ENCODE peak calls at places on chromosomes 4 and X, in six cellular contexts. A is prostate gland, Z is GM12892, Y is H1, C is K562, S is GM23338. H is an unnamed sample.

GRCh38 chr4:156346959-156347385 is 393.3 kb upstream of the CTSO start:
- DNase-seq in A (no peak), Z (no peak), Y (peak), C (no peak), S (peak), H (no peak)

GRCh38 chr4:1604181-1604705 is 79.9 kb downstream of the FAM53A start:
- DNase-seq in A (no peak), Z (no peak), Y (no peak), C (peak), S (no peak), H (no peak)

GRCh38 chr4:110091426-110091825 is 107.0 kb downstream of the ELOVL6 start:
- DNase-seq in A (no peak), Z (no peak), Y (no peak), C (no peak), S (no peak), H (no peak)

GRCh38 chrX:72042860-72043248 is 88.9 kb downstream of the RTL5 start:
- DNase-seq in A (no peak), Z (no peak), Y (no peak), C (no peak), S (no peak), H (no peak)

GRCh38 chrX:31153475-31154047 is 81.7 kb upstream of the FTHL17 start:
- DNase-seq in A (no peak), Z (no peak), Y (no peak), C (no peak), S (no peak), H (no peak)

GRCh38 chr4:19729873-19730735 is 521.6 kb upstream of the SLIT2 start:
- DNase-seq in A (no peak), Z (no peak), Y (no peak), C (no peak), S (no peak), H (no peak)

GRCh38 chr4:181281451-181281850 is 961.8 kb upstream of the TENM3 start:
- DNase-seq in A (no peak), Z (no peak), Y (no peak), C (no peak), S (no peak), H (no peak)

GRCh38 chr4:152243890-152244595 is 291.8 kb downstream of the FBXW7 start:
- DNase-seq in A (no peak), Z (no peak), Y (no peak), C (no peak), S (no peak), H (no peak)

GRCh38 chr4:5747746-5748365 is 36.9 kb downstream of the EVC start:
- DNase-seq in A (no peak), Z (no peak), Y (no peak), C (no peak), S (no peak), H (no peak)

GRCh38 chr4:180330521-180330920 is 1912.7 kb upstream of the TENM3 start:
- DNase-seq in A (no peak), Z (no peak), Y (no peak), C (no peak), S (no peak), H (no peak)

GRCh38 chrX:17846045-17846444 is 15.1 kb downstream of the RAI2 start:
- DNase-seq in A (no peak), Z (no peak), Y (no peak), C (no peak), S (no peak), H (no peak)

GRCh38 chr4:87005690-87006461 is 71.1 kb downstream of the AFF1 start:
- DNase-seq in A (peak), Z (no peak), Y (no peak), C (no peak), S (peak), H (no peak)

GRCh38 chr4:110472583-110473329 is 3.2 kb upstream of the ENPEP start:
- DNase-seq in A (no peak), Z (no peak), Y (peak), C (no peak), S (peak), H (no peak)

GRCh38 chrX:20442597-20442996 is 175.9 kb upstream of the RPS6KA3 start:
- DNase-seq in A (peak), Z (no peak), Y (peak), C (peak), S (peak), H (peak)

GRCh38 chr4:87141428-87141827 is 79.0 kb downstream of the KLHL8 start:
- DNase-seq in A (no peak), Z (no peak), Y (no peak), C (no peak), S (no peak), H (no peak)

GRCh38 chrX:316351-317325 is 2.0 kb downstream of the GTPBP6 start:
- DNase-seq in A (no peak), Z (no peak), Y (no peak), C (no peak), S (no peak), H (no peak)

GRCh38 chr4:52726821-52727580 is 24.2 kb downstream of the ERVMER34-1 start:
- DNase-seq in A (no peak), Z (no peak), Y (no peak), C (no peak), S (no peak), H (no peak)

GRCh38 chr4:102637391-102637790 is 123.4 kb downstream of the MANBA start:
- DNase-seq in A (no peak), Z (no peak), Y (no peak), C (no peak), S (no peak), H (no peak)

GRCh38 chr4:78345237-78345636 is 206.3 kb upstream of the ANXA3 start:
- DNase-seq in A (no peak), Z (no peak), Y (no peak), C (no peak), S (no peak), H (peak)

GRCh38 chr4:122100508-122100907 is 51.6 kb upstream of the BLTP1 start:
- DNase-seq in A (no peak), Z (no peak), Y (no peak), C (no peak), S (peak), H (no peak)

GRCh38 chr4:71683309-71683708 is 100.6 kb downstream of the GC start:
- DNase-seq in A (no peak), Z (no peak), Y (no peak), C (no peak), S (no peak), H (no peak)

GRCh38 chrX:23901805-23902204 is 5.9 kb downstream of the APOO start:
- DNase-seq in A (peak), Z (no peak), Y (no peak), C (peak), S (peak), H (peak)

GRCh38 chr4:149754526-149754925 is 61.1 kb downstream of the IQCM start:
- DNase-seq in A (no peak), Z (no peak), Y (no peak), C (no peak), S (no peak), H (no peak)

GRCh38 chr4:142475663-142476062 is 370.4 kb downstream of the INPP4B start:
- DNase-seq in A (no peak), Z (no peak), Y (no peak), C (no peak), S (no peak), H (no peak)

GRCh38 chr4:142473960-142474338 is 372.2 kb downstream of the INPP4B start:
- DNase-seq in A (no peak), Z (no peak), Y (no peak), C (no peak), S (no peak), H (no peak)

GRCh38 chr4:142480244-142480643 is 365.9 kb downstream of the INPP4B start:
- DNase-seq in A (no peak), Z (no peak), Y (no peak), C (no peak), S (no peak), H (no peak)

GRCh38 chr4:142473218-142473959 is 372.7 kb downstream of the INPP4B start:
- DNase-seq in A (no peak), Z (no peak), Y (no peak), C (no peak), S (no peak), H (no peak)

DNA sequence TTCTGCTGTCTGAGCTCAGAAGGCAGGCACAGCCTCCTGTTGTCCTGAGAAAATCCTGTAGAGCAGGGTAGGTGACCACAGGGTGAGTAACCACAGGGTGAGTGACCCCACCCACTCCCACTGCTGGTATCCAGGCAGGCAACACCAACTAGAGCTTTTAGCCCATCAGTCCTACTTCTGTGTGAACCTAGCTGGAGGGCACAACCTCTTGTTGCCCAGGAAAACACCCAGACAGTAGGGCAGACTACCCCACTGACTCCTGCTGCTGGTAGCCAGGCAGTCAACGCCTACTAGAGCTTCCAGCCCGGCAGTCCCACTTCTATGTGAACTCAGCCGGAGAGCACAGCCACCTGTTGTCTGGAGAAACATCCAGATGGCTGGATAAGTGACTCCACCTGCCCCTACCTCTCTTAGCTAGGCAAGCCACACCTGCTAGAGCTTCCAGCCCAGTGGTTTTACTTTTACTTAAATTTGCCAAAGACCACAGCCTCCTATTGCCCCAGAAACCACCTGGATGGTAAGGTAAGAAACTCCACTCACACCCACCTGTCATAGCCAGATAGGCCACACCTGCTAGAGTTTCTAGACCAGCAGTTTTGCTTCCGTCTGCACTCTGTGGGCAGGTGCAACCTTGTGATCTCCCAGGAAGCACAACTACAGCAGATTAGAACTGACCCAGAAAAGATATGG is 371.6 kb downstream of the INPP4B start:
- DNase-seq in A (no peak), Z (no peak), Y (no peak), C (no peak), S (no peak), H (no peak)
- TF ChIP-seq POLR2AphosphoS5 in A (no peak), Z (no peak), Y (no peak), C (no peak), S (no peak), H (no peak)

GRCh38 chr4:7061815-7062214 is 6.0 kb downstream of the GRPEL1 start:
- DNase-seq in A (no peak), Z (no peak), Y (no peak), C (no peak), S (no peak), H (no peak)

GRCh38 chr4:7062816-7063215 is 5.0 kb downstream of the GRPEL1 start:
- DNase-seq in A (no peak), Z (no peak), Y (no peak), C (no peak), S (no peak), H (no peak)

GRCh38 chr4:7060346-7061150 is 7.3 kb downstream of the GRPEL1 start:
- DNase-seq in A (no peak), Z (no peak), Y (no peak), C (no peak), S (no peak), H (peak)

GRCh38 chr4:7058792-7059191 is 9.1 kb downstream of the GRPEL1 start:
- DNase-seq in A (no peak), Z (no peak), Y (no peak), C (no peak), S (no peak), H (no peak)

DNA sequence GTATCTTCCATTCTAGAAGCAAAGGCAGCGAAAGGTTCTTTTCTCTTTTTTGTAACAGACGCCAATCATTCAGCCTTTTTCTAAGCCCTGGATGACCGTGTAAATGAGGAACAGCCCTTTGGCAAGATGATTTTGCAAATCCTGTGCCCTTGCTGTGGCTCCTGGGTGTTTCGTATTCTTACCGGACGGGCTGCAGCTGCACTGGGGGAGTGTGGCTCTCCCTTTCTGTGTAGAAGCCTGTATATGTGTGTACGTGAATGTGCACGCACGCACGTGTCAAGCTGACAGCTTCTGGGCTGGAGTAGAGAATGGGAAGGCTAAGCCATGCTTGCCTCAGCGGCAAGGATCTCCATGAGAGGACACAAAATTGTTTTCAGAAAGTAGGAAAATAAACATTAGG is 8.2 kb downstream of the GRPEL1 start:
- DNase-seq in A (no peak), Z (no peak), Y (no peak), C (no peak), S (no peak), H (peak)
- TF ChIP-seq POLR2AphosphoS5 in A (no peak), Z (peak), Y (no peak), C (no peak), S (no peak), H (peak)

GRCh38 chr4:37706032-37706431 is 19.9 kb upstream of the RELL1 start:
- DNase-seq in A (no peak), Z (no peak), Y (no peak), C (no peak), S (no peak), H (no peak)
- TF ChIP-seq POLR2AphosphoS5 in A (no peak), Z (no peak), Y (no peak), C (no peak), S (no peak), H (no peak)

GRCh38 chr4:42638276-42638675 is 18.6 kb downstream of the ATP8A1 start:
- DNase-seq in A (no peak), Z (no peak), Y (no peak), C (no peak), S (no peak), H (no peak)
- TF ChIP-seq POLR2AphosphoS5 in A (no peak), Z (no peak), Y (no peak), C (no peak), S (no peak), H (no peak)

GRCh38 chrX:9310596-9310995 is 154.3 kb upstream of the TBL1X start:
- DNase-seq in A (no peak), Z (no peak), Y (no peak), C (no peak), S (no peak), H (no peak)
- TF ChIP-seq POLR2AphosphoS5 in A (no peak), Z (no peak), Y (no peak), C (no peak), S (no peak), H (no peak)

DNA sequence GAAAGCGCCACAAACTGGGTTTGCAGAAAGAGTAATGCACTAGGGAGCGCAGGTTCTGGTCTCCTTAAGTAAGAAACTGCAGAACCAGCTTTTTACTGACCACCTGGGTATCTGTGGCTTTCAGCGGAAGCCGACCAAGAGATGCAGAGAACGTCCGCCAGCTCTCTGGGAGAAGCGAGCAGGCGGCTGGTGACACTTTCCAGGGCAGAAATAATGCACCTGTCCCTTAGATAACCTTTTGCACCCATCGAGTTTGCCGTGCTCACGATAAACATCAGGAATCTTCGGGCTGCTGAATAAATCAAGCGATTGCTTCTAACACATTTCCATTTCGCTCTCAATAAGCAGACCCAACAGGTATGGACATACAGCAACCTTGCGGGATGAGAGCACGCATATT is 3.5 kb downstream of the ATOH1 start:
- DNase-seq in A (no peak), Z (no peak), Y (no peak), C (no peak), S (peak), H (no peak)
- TF ChIP-seq POLR2AphosphoS5 in A (no peak), Z (no peak), Y (no peak), C (no peak), S (no peak), H (no peak)

DNA sequence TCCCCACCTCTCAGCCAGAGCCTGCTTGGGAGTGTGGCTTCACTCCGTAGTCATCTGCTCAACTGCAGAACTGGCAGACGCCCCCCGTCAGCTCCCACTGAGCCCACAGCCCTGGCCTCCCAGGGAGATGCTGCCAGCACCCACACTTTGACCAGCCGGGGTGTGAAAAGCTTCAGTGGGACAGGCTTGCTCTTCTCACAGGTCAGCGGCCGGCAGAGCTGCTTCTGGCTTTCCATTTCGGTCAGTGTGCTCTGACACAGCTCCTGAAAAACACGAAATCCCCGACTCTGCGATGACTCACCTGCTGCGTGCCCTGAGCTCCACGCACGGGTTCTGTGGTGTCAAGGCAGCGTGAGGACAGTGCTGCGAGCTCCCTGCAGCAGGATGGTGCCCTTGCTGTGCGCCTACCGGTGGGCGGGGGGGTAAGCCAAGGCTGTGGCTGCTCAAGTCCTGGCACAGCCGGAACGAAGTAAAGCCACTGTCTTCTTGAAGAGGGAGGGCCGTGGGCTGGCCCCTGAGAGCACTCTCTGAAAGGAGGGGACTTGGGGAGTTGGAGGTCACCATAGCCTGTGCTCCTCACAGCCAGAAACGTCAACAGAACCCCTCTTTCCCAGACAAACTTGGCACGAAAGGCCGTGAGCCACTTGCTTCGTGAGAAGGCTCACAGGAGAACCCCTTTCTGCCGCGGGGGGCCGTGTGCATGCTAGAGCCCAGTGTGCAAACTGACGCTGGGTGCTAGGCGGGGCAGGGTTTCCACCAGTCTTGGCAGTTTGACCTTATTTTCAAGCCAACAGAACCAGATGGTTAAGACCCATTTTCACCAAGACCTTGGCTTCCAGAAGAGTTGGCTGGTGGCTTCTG is 23.6 kb downstream of the NOP14 start:
- DNase-seq in A (no peak), Z (no peak), Y (no peak), C (no peak), S (no peak), H (no peak)
- TF ChIP-seq POLR2AphosphoS5 in A (no peak), Z (peak), Y (peak), C (no peak), S (no peak), H (peak)

GRCh38 chrX:120250522-120251271 is at the start of gene ZBTB33:
- DNase-seq in A (peak), Z (peak), Y (peak), C (peak), S (peak), H (peak)
- TF ChIP-seq POLR2AphosphoS5 in A (peak), Z (no peak), Y (peak), C (peak), S (peak), H (peak)

GRCh38 chr4:98260047-98260578 is 1.1 kb upstream of the RAP1GDS1 start:
- DNase-seq in A (peak), Z (peak), Y (no peak), C (peak), S (peak), H (no peak)
- TF ChIP-seq POLR2AphosphoS5 in A (no peak), Z (no peak), Y (peak), C (no peak), S (no peak), H (peak)

GRCh38 chr4:53852343-53852742 is 212.1 kb downstream of the CHIC2 start:
- DNase-seq in A (no peak), Z (no peak), Y (no peak), C (no peak), S (peak), H (no peak)

GRCh38 chr4:53855886-53856260 is 208.5 kb downstream of the CHIC2 start:
- DNase-seq in A (no peak), Z (no peak), Y (no peak), C (no peak), S (no peak), H (no peak)

GRCh38 chr4:53858744-53859143 is 205.7 kb downstream of the CHIC2 start:
- DNase-seq in A (no peak), Z (no peak), Y (no peak), C (no peak), S (no peak), H (no peak)

GRCh38 chr4:53859305-53859704 is 205.1 kb downstream of the CHIC2 start:
- DNase-seq in A (no peak), Z (no peak), Y (no peak), C (no peak), S (no peak), H (no peak)

DNA sequence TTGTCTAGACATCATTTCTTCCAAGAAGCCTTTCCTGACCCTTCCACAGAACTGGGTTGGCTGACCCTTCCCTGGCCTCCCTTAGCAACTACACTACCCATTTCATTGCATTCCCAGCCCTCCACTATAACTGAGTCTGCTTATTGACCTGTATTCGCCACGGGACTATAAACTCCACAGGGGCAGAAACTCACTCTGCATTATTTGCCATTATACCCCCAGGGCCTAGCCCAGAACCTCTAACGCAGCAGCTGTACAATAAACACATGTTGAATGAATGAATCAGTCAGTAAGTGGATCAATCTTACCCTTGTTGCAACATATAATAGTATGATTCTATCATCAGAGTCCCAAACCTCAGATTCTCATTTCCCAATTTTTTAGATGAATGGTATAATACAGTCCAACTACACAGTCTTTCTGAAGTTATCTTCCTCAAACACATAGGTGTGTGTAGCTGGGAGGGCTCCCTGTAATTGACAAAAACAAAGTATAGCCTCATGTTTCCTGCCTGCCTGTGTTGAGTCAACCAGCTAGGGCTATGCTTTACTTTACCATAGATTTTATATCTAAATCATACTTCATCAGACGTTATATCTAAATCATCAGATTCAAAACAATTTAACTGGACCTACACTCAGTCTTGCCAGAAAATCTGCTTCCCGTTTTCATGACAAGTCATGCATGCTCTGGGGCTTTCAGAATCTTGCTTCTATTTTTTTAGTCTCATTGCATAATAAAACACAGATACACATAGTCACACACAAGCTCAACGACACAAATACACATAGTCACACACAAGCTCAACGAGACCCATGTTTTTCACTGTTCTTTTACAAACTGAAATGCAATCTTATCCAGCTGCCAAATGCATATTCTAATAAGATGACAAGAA is 209.2 kb downstream of the CHIC2 start:
- DNase-seq in A (no peak), Z (no peak), Y (no peak), C (no peak), S (no peak), H (peak)
- TF ChIP-seq POLR2AphosphoS5 in A (no peak), Z (no peak), Y (no peak), C (no peak), S (no peak), H (no peak)

H was measured in HL-60.